ENCODE peak calls at places on chromosomes 2 and 18, in five cellular contexts. N, C, V, F and K are unnamed samples.

GRCh38 chr2:213679894-213680293 is 395.6 kb downstream of the SPAG16 start:
- DNase-seq in N (no peak), C (peak), V (no peak), F (no peak), K (no peak)

GRCh38 chr2:224442092-224442999 is 40.4 kb upstream of the FAM124B start:
- DNase-seq in N (peak), C (peak), V (peak), F (no peak), K (peak)

GRCh38 chr2:224894356-224894755 is 147.9 kb downstream of the DOCK10 start:
- DNase-seq in N (no peak), V (no peak), F (no peak), C (peak), K (no peak)

GRCh38 chr18:2223859-2224258 is 347.4 kb downstream of the METTL4 start:
- DNase-seq in N (peak), C (peak), F (no peak), V (peak), K (no peak)

GRCh38 chr18:54149078-54149697 is 75.3 kb downstream of the MBD2 start:
- DNase-seq in V (peak), N (peak), C (peak), F (peak), K (peak)

GRCh38 chr2:69755862-69756467 is 14.0 kb downstream of the ANXA4 start:
- DNase-seq in V (peak), N (no peak), F (no peak), C (no peak), K (peak)

GRCh38 chr2:64622443-64623231 is 31.1 kb downstream of the SERTAD2 start:
- DNase-seq in N (peak), F (no peak), C (no peak), V (peak), K (no peak)

GRCh38 chr2:110667061-110667460 is 10.8 kb downstream of the BUB1 start:
- DNase-seq in C (no peak), V (no peak), N (no peak), F (no peak), K (no peak)

GRCh38 chr2:171411791-171412483 is 21.9 kb downstream of the METTL8 start:
- DNase-seq in N (no peak), V (peak), F (no peak), C (no peak), K (no peak)

GRCh38 chr2:45373534-45373933 is 237.5 kb downstream of the SRBD1 start:
- DNase-seq in C (no peak), N (no peak), V (no peak), F (no peak), K (no peak)